ENCODE peak calls at places on chromosomes 5 and 9, in five cellular contexts. W is neuronal stem cell, R is H1, G is mesenchymal stem cell, P is H9. A is an unnamed sample. For H3K27me3, the result is how much of the 10 kb centered on the place peaks cover.

GRCh38 chr9:87601175-87601574 is 103.5 kb downstream of the DAPK1 start:
- DNase-seq in G (no peak), W (no peak), P (no peak), R (peak), A (peak)

GRCh38 chr5:178547753-178548415 is 42.3 kb downstream of the COL23A1 start:
- DNase-seq in R (no peak), P (no peak), G (no peak), W (no peak), A (no peak)

GRCh38 chr5:151082976-151083651 is 2.3 kb upstream of the TNIP1 start:
- DNase-seq in P (no peak), W (no peak), G (peak), R (no peak), A (peak)

GRCh38 chr9:119164716-119165115 is 204.5 kb downstream of the BRINP1 start:
- DNase-seq in W (no peak), G (no peak), R (no peak), P (no peak), A (no peak)

GRCh38 chr5:14945450-14945849 is 73.9 kb upstream of the ANKH start:
- DNase-seq in P (no peak), R (no peak), G (no peak), W (no peak), A (no peak)

GRCh38 chr9:96751815-96752214 is 26.1 kb downstream of the ZNF510 start:
- DNase-seq in P (no peak), W (no peak), G (no peak), R (no peak), A (no peak)

GRCh38 chr5:39713224-39713911 is 288.6 kb upstream of the DAB2 start:
- DNase-seq in R (no peak), P (no peak), W (no peak), G (peak), A (no peak)

GRCh38 chr5:176716320-176716719 is 69.0 kb downstream of the TSPAN17 start:
- DNase-seq in R (no peak), P (no peak), G (peak), W (no peak), A (no peak)

GRCh38 chr5:116242363-116242762 is 157.5 kb downstream of the COMMD10 start:
- DNase-seq in P (no peak), R (no peak), G (peak), W (no peak), A (no peak)

GRCh38 chr9:81473708-81474107 is 215.6 kb downstream of the TLE1 start:
- DNase-seq in G (no peak), P (no peak), W (no peak), R (no peak), A (peak)

GRCh38 chr5:152066760-152067159 is 142.1 kb upstream of the GLRA1 start:
- DNase-seq in W (no peak), P (no peak), G (no peak), R (no peak), A (no peak)

GRCh38 chr9:93091453-93092081 is 4.5 kb upstream of the CARD19 start:
- DNase-seq in R (no peak), G (peak), W (no peak), P (peak), A (peak)

DNA sequence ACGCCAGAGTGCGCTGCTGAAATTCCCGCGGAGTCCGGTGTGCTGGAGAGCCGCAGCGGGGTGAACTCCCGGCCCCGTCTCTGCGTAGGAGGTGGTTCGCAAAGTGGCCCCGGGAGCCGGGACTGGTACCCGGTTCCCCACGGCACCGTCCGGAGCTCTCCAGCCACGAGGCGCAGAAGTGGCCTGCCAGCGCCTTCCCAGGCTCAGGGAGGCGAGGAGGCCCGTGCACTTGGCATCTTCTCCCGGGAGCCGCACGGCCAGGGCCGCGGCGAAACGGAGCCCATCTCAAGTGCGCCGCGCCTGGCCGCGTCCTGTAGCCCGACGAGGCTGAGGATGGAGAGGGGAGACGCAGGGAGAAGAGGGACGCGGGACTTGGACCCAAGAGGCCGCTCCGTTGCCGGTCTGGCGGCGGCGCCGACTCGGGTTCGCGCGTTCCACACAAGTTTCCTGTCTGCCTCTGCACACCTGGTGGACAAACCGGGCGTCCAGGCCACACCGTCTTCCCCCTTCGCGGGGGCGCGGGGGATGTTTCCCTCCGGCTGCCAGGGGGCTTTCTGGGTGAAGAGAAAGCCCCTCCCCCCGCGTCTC is 1.0 kb upstream of the IRX1 start:
- DNase-seq in R (no peak), W (no peak), G (no peak), P (peak), A (no peak)
- H3K27me3 ChIP-seq in R (half or more), W (half or more), G (half or more), P (half or more), A (half or more)

GRCh38 chr9:129562917-129563316 is 58.0 kb downstream of the C9orf50 start:
- DNase-seq in W (no peak), G (no peak), P (no peak), R (no peak), A (no peak)
- H2BK12ac ChIP-seq in W (no peak), G (no peak), P (no peak), R (no peak), A (no peak)

DNA sequence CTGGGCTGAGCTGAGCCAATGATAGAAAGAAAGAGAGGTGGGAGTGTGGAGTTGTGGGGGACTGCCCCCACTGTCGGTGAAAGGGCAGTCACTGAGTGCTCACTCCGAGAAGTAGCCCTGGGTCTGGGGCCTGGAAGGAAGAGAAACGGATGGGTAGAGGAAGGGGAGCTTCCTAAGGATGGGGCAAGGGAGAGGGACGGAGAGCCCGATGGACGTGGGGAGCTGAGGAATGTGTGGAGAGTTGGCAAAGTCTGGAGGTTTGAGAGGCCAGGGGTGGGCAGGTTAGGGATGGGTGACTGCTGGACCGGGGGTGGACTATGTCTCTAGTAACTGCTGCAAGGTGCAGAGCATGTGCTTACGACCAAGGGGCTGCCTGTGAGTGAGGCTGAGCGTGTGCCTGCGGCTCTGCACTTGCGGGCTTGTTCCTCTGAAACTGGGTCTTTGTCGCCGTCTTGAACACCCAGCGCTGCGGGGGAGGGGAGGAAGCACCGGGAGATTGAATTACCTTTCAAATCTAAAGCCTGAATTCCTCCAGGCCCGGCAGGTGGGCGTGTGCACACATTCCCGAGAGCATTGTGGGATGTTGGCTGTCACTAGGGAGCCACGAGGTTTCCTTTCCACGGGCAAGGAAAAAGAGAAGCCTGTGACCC is 76.4 kb upstream of the ARAP3 start:
- DNase-seq in W (peak), G (no peak), R (no peak), P (peak), A (no peak)
- H3K27me3 ChIP-seq in W (under half), G (half or more), R (under half), P (under half), A (under half)

GRCh38 chr5:72661405-72661804 is 154.2 kb upstream of the ZNF366 start:
- DNase-seq in G (peak), P (no peak), R (no peak), W (no peak), A (no peak)
- H2BK12ac ChIP-seq in G (no peak), P (no peak), R (no peak), W (no peak), A (no peak)

DNA sequence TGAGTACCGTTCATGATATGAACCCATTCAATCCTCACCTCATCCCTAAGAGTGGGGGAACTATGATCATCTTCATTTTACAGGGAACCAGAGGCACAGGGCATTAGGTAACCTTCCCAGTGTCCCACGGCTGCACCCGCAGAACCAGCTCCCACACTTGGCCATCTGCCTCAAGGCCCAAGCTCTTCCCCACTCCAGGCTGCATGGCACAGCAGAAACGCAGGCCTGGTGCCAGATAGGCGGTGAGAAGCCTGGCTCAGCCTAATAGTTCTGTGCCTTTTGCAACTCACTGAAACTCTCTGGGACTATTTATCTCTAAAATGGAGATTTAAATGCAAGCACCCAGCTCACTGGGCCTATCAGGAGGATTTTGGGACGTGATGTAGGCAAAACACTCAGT is 90.8 kb upstream of the ZNF618 start:
- DNase-seq in R (no peak), W (no peak), P (no peak), G (no peak), A (no peak)
- H3K27me3 ChIP-seq in R (under half), W (under half), P (under half), G (half or more), A (under half)

GRCh38 chr9:122179054-122179689 is 19.5 kb downstream of the MORN5 start:
- DNase-seq in W (no peak), G (no peak), R (no peak), P (no peak), A (no peak)
- H2BK12ac ChIP-seq in W (no peak), G (no peak), R (no peak), P (no peak), A (no peak)

GRCh38 chr5:136314302-136314701 is 51.0 kb downstream of the TRPC7 start:
- DNase-seq in G (no peak), W (no peak), P (no peak), R (no peak), A (no peak)
- H3K27me3 ChIP-seq in G (under half), W (under half), P (under half), R (under half), A (under half)

GRCh38 chr5:7873216-7873615 is 4.3 kb downstream of the MTRR start:
- DNase-seq in R (no peak), W (no peak), P (no peak), G (no peak), A (no peak)

GRCh38 chr5:7872517-7873149 is 3.7 kb downstream of the MTRR start:
- DNase-seq in W (no peak), G (no peak), P (no peak), R (no peak), A (no peak)

GRCh38 chr5:7876867-7877266 is 7.9 kb downstream of the MTRR start:
- DNase-seq in P (no peak), W (no peak), G (peak), R (no peak), A (no peak)

GRCh38 chr5:7874639-7875038 is 5.7 kb downstream of the MTRR start:
- DNase-seq in P (no peak), R (no peak), W (no peak), G (no peak), A (no peak)

GRCh38 chr5:7875151-7875550 is 6.2 kb downstream of the MTRR start:
- DNase-seq in W (no peak), P (no peak), R (no peak), G (no peak), A (no peak)
- H2BK12ac ChIP-seq in W (no peak), P (no peak), R (no peak), G (no peak), A (no peak)

GRCh38 chr9:108535526-108535925 is 320.3 kb downstream of the ACTL7B start:
- DNase-seq in P (peak), W (no peak), G (no peak), R (no peak), A (peak)

GRCh38 chr9:108534741-108535140 is 321.0 kb downstream of the ACTL7B start:
- DNase-seq in R (no peak), G (peak), P (no peak), W (no peak), A (no peak)

GRCh38 chr9:108537756-108538155 is 318.0 kb downstream of the ACTL7B start:
- DNase-seq in G (no peak), R (no peak), P (no peak), W (no peak), A (no peak)

GRCh38 chr9:108536836-108537601 is 318.8 kb downstream of the ACTL7B start:
- DNase-seq in G (no peak), P (no peak), W (no peak), R (no peak), A (peak)
- H3K27me3 ChIP-seq in G (under half), P (under half), W (under half), R (under half), A (under half)

DNA sequence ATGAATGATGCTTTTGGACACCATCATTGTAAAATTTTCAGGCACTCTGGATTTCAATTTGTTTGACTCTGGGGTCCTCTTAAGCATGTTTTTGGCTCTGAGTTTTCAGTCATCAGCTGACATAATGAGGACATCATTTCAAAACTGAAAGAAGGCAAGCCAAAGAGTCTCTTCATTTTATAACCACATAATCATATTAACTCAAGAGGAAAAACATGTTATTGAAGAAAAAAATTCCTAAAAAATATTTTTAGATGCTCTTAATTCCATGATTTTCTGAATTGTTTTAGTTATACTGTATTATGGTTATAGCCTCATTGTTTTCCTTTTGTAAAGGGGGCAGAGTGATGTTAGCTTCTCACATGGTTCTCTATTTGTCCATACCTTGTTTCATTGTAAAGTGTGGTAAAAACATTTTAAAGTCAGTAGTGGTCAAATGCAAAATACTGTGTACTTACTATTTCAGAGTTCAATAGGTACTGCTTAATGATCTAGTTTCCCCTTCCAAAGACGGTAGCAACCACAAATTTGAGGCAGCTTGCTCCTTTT is 472.1 kb downstream of the DMRT2 start:
- DNase-seq in R (no peak), W (no peak), P (no peak), G (no peak), A (no peak)
- H2BK12ac ChIP-seq in R (no peak), W (no peak), P (no peak), G (no peak), A (no peak)